ENCODE peak calls at places on chromosomes 12 and 14, in ten cellular contexts. O is SW480, S is HS-5, J is B cell, H is PC-3, W is psoas muscle, K is Calu3, P is HuH-7, L is fibroblast of the aortic adventitia, T is lower leg skin. M is an unnamed sample.

GRCh38 chr12:55840581-55841351 is 2.0 kb downstream of the MMP19 start:
- DNase-seq in O (no peak), S (no peak), J (no peak), H (no peak), W (no peak), K (no peak), P (no peak), L (no peak), T (no peak), M (peak)

GRCh38 chr12:113891167-113891692 is 74.9 kb downstream of the RBM19 start:
- DNase-seq in O (no peak), S (no peak), J (no peak), H (no peak), W (no peak), K (no peak), P (no peak), L (no peak), T (no peak), M (no peak)

GRCh38 chr12:67594888-67595287 is 53.7 kb upstream of the DYRK2 start:
- DNase-seq in O (no peak), S (no peak), J (no peak), H (peak), W (no peak), K (no peak), P (no peak), L (no peak), T (no peak), M (no peak)

GRCh38 chr14:76098916-76099675 is 52.6 kb upstream of the GPATCH2L start:
- DNase-seq in O (no peak), S (no peak), J (no peak), H (no peak), W (no peak), K (no peak), P (no peak), L (no peak), T (no peak), M (no peak)

GRCh38 chr14:23405096-23405495 is 3.0 kb downstream of the MYH6 start:
- DNase-seq in O (no peak), S (no peak), J (no peak), H (no peak), W (peak), K (no peak), P (no peak), L (no peak), T (no peak), M (no peak)

GRCh38 chr12:56723889-56724659 is 1.0 kb downstream of the NACA start:
- DNase-seq in O (no peak), S (peak), J (no peak), H (peak), W (peak), K (no peak), P (no peak), L (peak), T (peak), M (peak)

GRCh38 chr14:98791661-98792060 is 480.3 kb downstream of the BCL11B start:
- DNase-seq in O (no peak), S (no peak), J (no peak), H (no peak), W (no peak), K (no peak), P (no peak), L (no peak), T (no peak), M (no peak)

GRCh38 chr12:80101126-80101525 is 1.8 kb downstream of the OTOGL start:
- DNase-seq in O (peak), S (no peak), J (no peak), H (peak), W (no peak), K (no peak), P (no peak), L (peak), T (no peak), M (no peak)

GRCh38 chr14:23306412-23307145 is at the start of gene BCL2L2:
- DNase-seq in O (peak), S (peak), J (peak), H (peak), W (peak), K (peak), P (peak), L (peak), T (peak), M (peak)

GRCh38 chr12:75959060-75959459 is 72.5 kb downstream of the PHLDA1 start:
- DNase-seq in O (peak), S (no peak), J (no peak), H (no peak), W (no peak), K (no peak), P (no peak), L (no peak), T (no peak), M (no peak)

GRCh38 chr14:99475179-99475578 is 5.5 kb downstream of the SETD3 start:
- DNase-seq in O (no peak), S (no peak), J (no peak), H (no peak), W (no peak), K (no peak), P (no peak), L (peak), T (no peak), M (no peak)

GRCh38 chr14:78202976-78203375 is 32.8 kb downstream of the NRXN3 start:
- DNase-seq in O (no peak), S (no peak), J (no peak), H (peak), W (no peak), K (no peak), P (no peak), L (no peak), T (peak), M (no peak)

GRCh38 chr12:114395755-114396152 is 10.2 kb downstream of the TBX5 start:
- DNase-seq in O (no peak), S (no peak), J (peak), H (no peak), W (no peak), K (no peak), P (no peak), L (no peak), T (no peak), M (no peak)

GRCh38 chr12:69642531-69642930 is 31.8 kb upstream of the LRRC10 start:
- DNase-seq in O (no peak), S (no peak), J (no peak), H (no peak), W (peak), K (no peak), P (no peak), L (no peak), T (no peak), M (no peak)

GRCh38 chr12:121968880-121969279 is 50.5 kb downstream of the CFAP251 start:
- DNase-seq in O (no peak), S (no peak), J (no peak), H (no peak), W (no peak), K (no peak), P (no peak), L (no peak), T (no peak), M (peak)

GRCh38 chr14:69685716-69686115 is 74.3 kb downstream of the SUSD6 start:
- DNase-seq in O (no peak), S (no peak), J (no peak), H (peak), W (peak), K (no peak), P (no peak), L (peak), T (peak), M (peak)

GRCh38 chr14:25237845-25238244 is 187.9 kb upstream of the STXBP6 start:
- DNase-seq in O (peak), S (no peak), J (no peak), H (no peak), W (no peak), K (peak), P (peak), L (peak), T (no peak), M (no peak)

GRCh38 chr12:54579258-54579657 is 9.2 kb downstream of the PPP1R1A start:
- DNase-seq in O (no peak), S (no peak), J (no peak), H (no peak), W (no peak), K (no peak), P (no peak), L (no peak), T (no peak), M (no peak)

GRCh38 chr12:52210186-52210924 is 18.5 kb upstream of the KRT80 start:
- DNase-seq in O (no peak), S (no peak), J (no peak), H (peak), W (peak), K (no peak), P (no peak), L (peak), T (peak), M (no peak)

GRCh38 chr12:77746108-77746507 is 84.6 kb upstream of the NAV3 start:
- DNase-seq in O (peak), S (no peak), J (no peak), H (no peak), W (no peak), K (peak), P (no peak), L (peak), T (no peak), M (no peak)

GRCh38 chr14:65153101-65153500 is 50.8 kb upstream of the MAX start:
- DNase-seq in O (no peak), S (no peak), J (no peak), H (no peak), W (no peak), K (no peak), P (no peak), L (no peak), T (no peak), M (no peak)

GRCh38 chr14:68669644-68670343 is 123.1 kb downstream of the ZFP36L1 start:
- DNase-seq in O (no peak), S (no peak), J (no peak), H (no peak), W (no peak), K (no peak), P (no peak), L (no peak), T (peak), M (peak)

GRCh38 chr14:59283380-59283779 is 94.9 kb downstream of the DAAM1 start:
- DNase-seq in O (no peak), S (no peak), J (no peak), H (peak), W (no peak), K (peak), P (peak), L (peak), T (no peak), M (no peak)

GRCh38 chr12:78229491-78230209 is 399.0 kb downstream of the NAV3 start:
- DNase-seq in O (peak), S (peak), J (no peak), H (peak), W (no peak), K (peak), P (peak), L (peak), T (no peak), M (no peak)

GRCh38 chr12:121803861-121804416 is at the start of gene SETD1B:
- DNase-seq in O (peak), S (no peak), J (peak), H (peak), W (peak), K (peak), P (no peak), L (peak), T (peak), M (no peak)

GRCh38 chr12:19434538-19434937 is 4.8 kb upstream of the AEBP2 start:
- DNase-seq in O (no peak), S (no peak), J (no peak), H (no peak), W (no peak), K (no peak), P (no peak), L (no peak), T (no peak), M (no peak)

GRCh38 chr12:16325426-16325825 is 22.0 kb upstream of the MGST1 start:
- DNase-seq in O (no peak), S (no peak), J (no peak), H (no peak), W (no peak), K (peak), P (no peak), L (no peak), T (no peak), M (no peak)

M was measured in aorta.